ENCODE peak calls at places on chromosomes 16 and 17, in six cellular contexts. F, A, N, V, E and W are unnamed samples.

GRCh38 chr17:67620636-67621035 is 97.1 kb upstream of the NOL11 start:
- DNase-seq in V (no peak), A (no peak), E (no peak), N (no peak), F (no peak), W (no peak)

GRCh38 chr16:56828641-56829040 is 36.4 kb upstream of the SLC12A3 start:
- DNase-seq in V (no peak), F (no peak), E (no peak), A (no peak), N (no peak), W (no peak)

GRCh38 chr16:3674513-3675295 is 20.2 kb downstream of the DNASE1 start:
- DNase-seq in E (no peak), V (peak; percentile 60), A (no peak), N (no peak), F (no peak), W (no peak)

GRCh38 chr17:80217703-80218362 is 2.3 kb downstream of the SGSH start:
- DNase-seq in N (no peak), F (no peak), E (no peak), V (no peak), A (no peak), W (no peak)

GRCh38 chr16:29663829-29664132 is 734 bp downstream of the SPN start:
- DNase-seq in F (no peak), E (no peak), A (no peak), V (no peak), N (no peak), W (no peak)

GRCh38 chr16:81817296-81817695 is 38.2 kb downstream of the PLCG2 start:
- DNase-seq in F (no peak), N (no peak), E (no peak), V (no peak), A (no peak), W (no peak)

GRCh38 chr16:56513972-56514371 is 5.9 kb downstream of the BBS2 start:
- DNase-seq in E (peak; percentile 75), N (no peak), A (peak; percentile 74), V (peak; percentile 45), F (no peak), W (peak; percentile 65)

GRCh38 chr17:72931163-72931562 is 161.3 kb downstream of the SLC39A11 start:
- DNase-seq in N (no peak), A (no peak), V (peak; percentile 65), E (no peak), F (no peak), W (no peak)

GRCh38 chr17:4678448-4679026 is 25.4 kb downstream of the PELP1 start:
- DNase-seq in N (no peak), V (no peak), A (peak; percentile 96), E (peak; percentile 93), F (no peak), W (peak; percentile 20)

GRCh38 chr16:74748710-74749073 is 25.9 kb downstream of the FA2H start:
- DNase-seq in F (no peak), E (no peak), N (no peak), A (no peak), V (no peak), W (no peak)

GRCh38 chr17:9291912-9292562 is 270.7 kb downstream of the NTN1 start:
- DNase-seq in N (no peak), V (peak; percentile 54), E (peak; percentile 66), F (no peak), A (peak; percentile 25), W (peak; percentile 57)

GRCh38 chr16:12781777-12782176 is 21.9 kb downstream of the CPPED1 start:
- DNase-seq in N (no peak), A (no peak), V (no peak), E (no peak), F (no peak), W (no peak)

GRCh38 chr16:90047714-90048346 is 28.6 kb upstream of the DBNDD1 start:
- DNase-seq in E (no peak), F (no peak), V (peak; percentile 52), A (no peak), N (no peak), W (no peak)

GRCh38 chr17:40352779-40353394 is 11.7 kb downstream of the GJD3 start:
- DNase-seq in V (no peak), N (no peak), E (no peak), F (no peak), A (no peak), W (no peak)

GRCh38 chr17:72192409-72193192 is 71.8 kb downstream of the SOX9 start:
- DNase-seq in E (peak; percentile 18), V (no peak), A (peak; percentile 98), N (no peak), F (no peak), W (peak; percentile 4)

GRCh38 chr16:55329791-55330190 is 5.8 kb downstream of the IRX6 start:
- DNase-seq in E (no peak), F (no peak), N (no peak), A (no peak), V (no peak), W (no peak)

GRCh38 chr17:56244268-56244890 is 91.1 kb downstream of the ANKFN1 start:
- DNase-seq in A (no peak), F (no peak), V (no peak), N (no peak), E (no peak), W (peak; percentile 30)

GRCh38 chr16:23700509-23700908 is 12.5 kb downstream of the ERN2 start:
- DNase-seq in A (no peak), F (no peak), E (no peak), V (peak; percentile 81), N (no peak), W (no peak)

GRCh38 chr16:23701045-23701444 is 12.0 kb downstream of the ERN2 start:
- DNase-seq in V (no peak), E (no peak), A (no peak), N (no peak), F (no peak), W (no peak)

GRCh38 chr16:23702951-23703350 is 10.1 kb downstream of the ERN2 start:
- DNase-seq in A (no peak), E (no peak), F (no peak), N (no peak), V (no peak), W (no peak)

GRCh38 chr16:23699100-23699499 is 13.9 kb downstream of the ERN2 start:
- DNase-seq in A (no peak), N (no peak), V (no peak), E (no peak), F (no peak), W (no peak)

GRCh38 chr16:23700093-23700492 is 12.9 kb downstream of the ERN2 start:
- DNase-seq in F (no peak), N (no peak), A (no peak), V (no peak), E (no peak), W (no peak)
- H3K14ac ChIP-seq in F (no peak overlapping the region), N (no peak overlapping the region), A (no peak overlapping the region), V (no peak overlapping the region), E (no peak overlapping the region), W (no peak overlapping the region)

DNA sequence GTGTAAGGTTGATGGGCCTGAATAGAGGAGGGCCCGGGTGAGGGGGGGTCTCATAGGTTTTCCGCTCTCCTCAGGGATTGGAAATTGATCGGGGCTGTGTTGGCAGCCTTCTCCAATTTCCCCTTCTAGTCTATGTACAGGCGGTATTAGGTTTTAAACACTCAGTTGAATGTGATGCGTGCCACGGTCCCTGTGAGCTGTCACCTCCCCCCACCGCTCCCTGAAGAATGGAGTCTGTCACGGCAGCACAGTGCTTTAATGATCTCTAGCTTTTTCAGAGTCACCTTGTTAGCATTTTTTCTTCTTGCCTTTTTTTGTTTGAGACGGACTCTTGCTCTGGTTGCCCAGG is 800 bp downstream of the COX4I1 start:
- DNase-seq in E (no peak), A (no peak), V (no peak), F (no peak), N (no peak), W (peak; percentile 21)
- H3K14ac ChIP-seq in E (no peak overlapping the region), A (no peak overlapping the region), V (no peak overlapping the region), F (peak overlapping the region; percentile 39), N (no peak overlapping the region), W (peak overlapping the region; percentile 98)

GRCh38 chr16:30900588-30900987 is 4.2 kb downstream of the CTF1 start:
- DNase-seq in F (no peak), N (no peak), A (no peak), E (no peak), V (no peak), W (no peak)

GRCh38 chr16:30903002-30903401 is 6.6 kb downstream of the CTF1 start:
- DNase-seq in V (no peak), A (no peak), E (no peak), N (no peak), F (no peak), W (no peak)

GRCh38 chr16:30902070-30902972 is 5.9 kb downstream of the CTF1 start:
- DNase-seq in N (no peak), F (no peak), V (peak; percentile 67), E (peak; percentile 65), A (peak; percentile 63), W (peak; percentile 89)

GRCh38 chr16:30899794-30900193 is 3.4 kb downstream of the CTF1 start:
- DNase-seq in A (no peak), E (no peak), N (no peak), V (no peak), F (no peak), W (no peak)

DNA sequence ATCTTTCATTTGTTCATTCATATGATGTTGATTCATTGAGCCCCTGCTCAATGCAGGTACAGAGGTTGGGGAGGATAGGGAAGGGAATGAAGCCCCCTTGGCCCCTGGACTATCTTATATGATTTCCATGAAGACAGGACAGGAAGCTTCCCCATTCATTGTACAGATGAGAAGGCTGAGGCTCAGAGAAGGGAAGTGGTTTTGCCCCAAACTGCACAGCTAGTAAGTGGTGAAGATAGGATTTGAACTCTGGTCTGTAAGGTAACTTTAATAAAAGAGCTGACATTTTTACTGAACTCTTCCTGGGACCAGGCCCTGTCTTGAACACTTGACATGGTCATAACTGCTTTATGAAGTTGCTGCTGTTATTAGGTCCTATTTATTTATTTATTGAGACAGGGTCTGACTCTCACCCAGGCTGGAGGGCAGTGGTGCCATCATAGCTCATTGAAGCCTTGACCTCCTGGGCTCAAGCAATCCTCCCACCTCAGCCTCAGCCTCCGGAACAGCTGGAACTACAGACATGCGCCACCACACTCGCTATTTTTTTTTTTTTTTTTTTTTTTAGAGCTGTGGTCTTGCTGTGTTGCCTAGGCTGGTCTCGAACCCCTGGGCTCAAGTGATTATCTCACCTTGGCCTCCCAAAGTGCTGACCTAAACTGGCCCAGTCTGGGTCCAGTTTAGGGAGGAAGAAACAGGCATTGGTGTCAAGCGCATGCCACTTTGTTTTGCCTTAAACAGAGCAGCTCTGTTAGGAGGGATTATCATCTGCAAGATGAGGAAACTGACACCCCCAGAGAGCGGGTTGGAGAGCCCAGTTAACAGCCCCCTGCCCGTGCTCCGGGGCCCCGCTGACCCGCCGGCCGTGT is 5.0 kb downstream of the CTF1 start:
- DNase-seq in N (no peak), F (no peak), V (no peak), E (peak; percentile 22), A (no peak), W (no peak)
- H3K14ac ChIP-seq in N (no peak overlapping the region), F (no peak overlapping the region), V (no peak overlapping the region), E (no peak overlapping the region), A (peak overlapping the region; percentile 31), W (peak overlapping the region; percentile 39)

GRCh38 chr16:58337090-58337444 is 42.2 kb upstream of the PRSS54 start:
- DNase-seq in F (no peak), N (no peak), A (no peak), E (no peak), V (peak; percentile 31), W (no peak)

GRCh38 chr16:58333937-58334336 is 39.1 kb upstream of the PRSS54 start:
- DNase-seq in N (no peak), V (no peak), A (no peak), E (no peak), F (no peak), W (no peak)

GRCh38 chr16:58339452-58339938 is 44.7 kb upstream of the PRSS54 start:
- DNase-seq in V (peak; percentile 67), F (no peak), E (peak; percentile 52), N (no peak), A (no peak), W (no peak)

GRCh38 chr16:58336332-58337089 is 41.7 kb upstream of the PRSS54 start:
- DNase-seq in A (peak; percentile 61), E (peak; percentile 74), V (peak; percentile 91), N (peak; percentile 79), F (peak; percentile 89), W (peak; percentile 94)

GRCh38 chr16:58338205-58338604 is 43.4 kb upstream of the PRSS54 start:
- DNase-seq in F (no peak), N (no peak), A (no peak), E (no peak), V (no peak), W (no peak)
- H3K14ac ChIP-seq in F (no peak overlapping the region), N (no peak overlapping the region), A (no peak overlapping the region), E (no peak overlapping the region), V (no peak overlapping the region), W (no peak overlapping the region)